ENCODE peak calls at places on chromosomes 7 and 10, in four cellular contexts. B is lung; L is effector memory CD4-positive, alpha-beta T cell; R is dorsolateral prefrontal cortex. U is an unnamed sample.

GRCh38 chr10:82856953-82857352 is 982.0 kb downstream of the NRG3 start:
- DNase-seq in B (no peak), L (no peak), R (no peak), U (no peak)

GRCh38 chr7:154686305-154686704 is 316.6 kb downstream of the PAXIP1 start:
- DNase-seq in B (no peak), L (no peak), R (no peak), U (no peak)

GRCh38 chr7:10889266-10889898 is 84.3 kb upstream of the PHF14 start:
- DNase-seq in B (no peak), L (peak), R (no peak), U (no peak)

GRCh38 chr10:31599626-31600504 is 280.8 kb downstream of the ZEB1 start:
- DNase-seq in B (no peak), L (no peak), R (peak), U (no peak)

GRCh38 chr7:55557666-55558188 is 14.6 kb downstream of the VOPP1 start:
- DNase-seq in B (no peak), L (no peak), R (no peak), U (no peak)

GRCh38 chr10:95788830-95789229 is 32.9 kb downstream of the ENTPD1 start:
- DNase-seq in B (no peak), L (no peak), R (no peak), U (no peak)

GRCh38 chr7:35565927-35566326 is 129.0 kb downstream of the HERPUD2 start:
- DNase-seq in B (no peak), L (no peak), R (no peak), U (no peak)

GRCh38 chr10:100024741-100025140 is 15.0 kb upstream of the DNMBP start:
- DNase-seq in B (no peak), L (no peak), R (no peak), U (no peak)

GRCh38 chr10:98020784-98021183 is 9.6 kb downstream of the CRTAC1 start:
- DNase-seq in B (no peak), L (no peak), R (no peak), U (no peak)

GRCh38 chr10:11297136-11297535 is 279.5 kb downstream of the CELF2 start:
- DNase-seq in B (no peak), L (no peak), R (no peak), U (no peak)

GRCh38 chr7:19404912-19405329 is 259.7 kb upstream of the FERD3L start:
- DNase-seq in B (no peak), L (no peak), R (no peak), U (no peak)

GRCh38 chr7:120407015-120407414 is 134.0 kb downstream of the KCND2 start:
- DNase-seq in B (no peak), L (no peak), R (no peak), U (no peak)

GRCh38 chr7:106731207-106731606 is 70.2 kb upstream of the CCDC71L start:
- DNase-seq in B (no peak), L (no peak), R (no peak), U (no peak)

GRCh38 chr7:104550362-104550761 is 222.0 kb downstream of the LHFPL3 start:
- DNase-seq in B (no peak), L (no peak), R (no peak), U (no peak)

GRCh38 chr10:32713560-32713959 is 244.5 kb downstream of the ITGB1 start:
- DNase-seq in B (no peak), L (no peak), R (no peak), U (no peak)

GRCh38 chr10:87079106-87079836 is 15.4 kb downstream of the GLUD1 start:
- DNase-seq in B (no peak), L (no peak), R (no peak), U (no peak)

GRCh38 chr7:140476698-140477261 is 2.5 kb downstream of the MKRN1 start:
- DNase-seq in B (no peak), L (no peak), R (no peak), U (no peak)

GRCh38 chr7:140478361-140479061 is 794 bp downstream of the MKRN1 start:
- DNase-seq in B (peak), L (no peak), R (peak), U (peak)

GRCh38 chr7:140475747-140476333 is 3.5 kb downstream of the MKRN1 start:
- DNase-seq in B (no peak), L (peak), R (no peak), U (peak)

GRCh38 chr7:140479062-140479738 is at the start of gene MKRN1:
- DNase-seq in B (peak), L (peak), R (peak), U (peak)

GRCh38 chr7:140479739-140480084 is 407 bp upstream of the MKRN1 start:
- DNase-seq in B (no peak), L (no peak), R (no peak), U (no peak)
- H3K27ac ChIP-seq in B (peak), L (peak), R (peak), U (peak)

GRCh38 chr10:4766449-4766848 is 59.6 kb upstream of the AKR1E2 start:
- DNase-seq in B (no peak), L (no peak), R (no peak), U (no peak)

GRCh38 chr10:4763513-4763912 is 62.5 kb upstream of the AKR1E2 start:
- DNase-seq in B (no peak), L (no peak), R (no peak), U (no peak)

GRCh38 chr10:4763960-4764428 is 62.0 kb upstream of the AKR1E2 start:
- DNase-seq in B (no peak), L (no peak), R (no peak), U (no peak)

GRCh38 chr10:4765428-4765827 is 60.6 kb upstream of the AKR1E2 start:
- DNase-seq in B (no peak), L (no peak), R (no peak), U (no peak)

DNA sequence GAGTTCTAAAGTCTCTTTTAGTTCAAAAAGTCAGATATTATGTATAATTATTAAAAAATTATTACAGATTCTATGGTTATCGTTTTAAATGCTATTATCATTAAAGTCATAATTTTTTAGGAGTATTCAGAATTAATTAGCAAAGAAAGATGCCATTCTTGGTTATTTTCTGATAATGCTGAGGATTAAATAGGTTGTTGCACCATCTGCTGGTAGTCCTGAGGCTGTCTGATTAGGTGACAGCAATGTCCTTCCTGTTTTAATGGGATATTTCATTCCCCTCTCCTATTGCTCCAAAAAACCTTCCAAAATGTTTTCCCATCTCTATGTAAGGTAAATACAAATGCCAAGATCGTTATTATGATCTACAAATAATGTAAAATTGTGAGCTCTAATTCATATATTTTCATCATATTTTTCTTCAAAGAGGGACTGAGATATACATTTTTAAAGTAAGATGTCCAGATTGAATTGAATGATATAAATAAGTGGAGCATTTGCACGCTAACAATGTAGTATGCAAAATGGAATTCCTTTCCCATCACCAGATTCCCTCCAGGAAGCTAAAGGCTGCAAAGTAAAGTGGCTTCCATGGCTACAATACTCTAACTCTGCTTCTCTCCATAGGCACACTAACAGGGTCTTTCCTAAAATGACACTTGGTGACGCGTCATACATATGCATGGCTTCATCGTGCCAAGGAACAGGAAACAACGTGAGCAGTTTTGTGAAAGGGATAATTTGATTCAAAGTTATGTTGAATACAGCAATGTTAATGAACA is 58.8 kb upstream of the AKR1E2 start:
- DNase-seq in B (no peak), L (no peak), R (no peak), U (no peak)
- H3K27ac ChIP-seq in B (peak), L (no peak), R (no peak), U (no peak)

GRCh38 chr10:80196270-80196949 is 8.9 kb downstream of the ANXA11 start:
- DNase-seq in B (peak), L (peak), R (peak), U (peak)

GRCh38 chr10:80194373-80195045 is 10.8 kb downstream of the ANXA11 start:
- DNase-seq in B (no peak), L (no peak), R (no peak), U (no peak)

GRCh38 chr10:80196950-80197315 is 8.4 kb downstream of the ANXA11 start:
- DNase-seq in B (no peak), L (no peak), R (no peak), U (no peak)

GRCh38 chr10:80192553-80192952 is 12.8 kb downstream of the ANXA11 start:
- DNase-seq in B (no peak), L (no peak), R (no peak), U (no peak)

GRCh38 chr10:80195046-80195574 is 10.2 kb downstream of the ANXA11 start:
- DNase-seq in B (no peak), L (no peak), R (no peak), U (no peak)
- H3K27ac ChIP-seq in B (peak), L (no peak), R (no peak), U (no peak)

GRCh38 chr10:29840516-29841276 is 205.9 kb upstream of the SVIL start:
- DNase-seq in B (no peak), L (no peak), R (no peak), U (no peak)
- H3K27ac ChIP-seq in B (peak), L (no peak), R (no peak), U (no peak)

DNA sequence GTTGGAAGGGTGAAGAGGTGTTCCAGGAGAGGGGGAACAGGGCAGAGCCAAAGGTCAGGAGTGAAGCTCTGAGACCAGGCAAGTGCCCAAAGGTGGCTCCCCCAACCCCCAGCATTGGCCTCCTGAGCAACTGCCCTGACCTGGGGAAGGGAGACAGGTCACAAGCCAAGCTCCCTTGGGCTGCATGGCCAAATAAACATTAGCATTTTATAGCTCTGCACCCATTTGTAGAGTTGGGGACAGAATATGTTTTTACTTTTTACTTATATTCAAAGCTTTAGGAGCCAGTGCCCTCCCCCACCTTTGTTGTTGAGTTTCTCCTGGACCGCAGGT is 4.0 kb downstream of the UNC5B start:
- DNase-seq in B (no peak), L (no peak), R (no peak), U (no peak)
- H3K27ac ChIP-seq in B (no peak), L (no peak), R (peak), U (peak)

GRCh38 chr10:112363696-112364688 is 9.9 kb upstream of the ACSL5 start:
- DNase-seq in B (no peak), L (no peak), R (no peak), U (no peak)

GRCh38 chr10:112362833-112363232 is 11.1 kb upstream of the ACSL5 start:
- DNase-seq in B (no peak), L (no peak), R (no peak), U (no peak)

GRCh38 chr10:112366992-112367391 is 6.9 kb upstream of the ACSL5 start:
- DNase-seq in B (no peak), L (no peak), R (no peak), U (no peak)

GRCh38 chr10:112365451-112365850 is 8.5 kb upstream of the ACSL5 start:
- DNase-seq in B (no peak), L (no peak), R (no peak), U (no peak)

DNA sequence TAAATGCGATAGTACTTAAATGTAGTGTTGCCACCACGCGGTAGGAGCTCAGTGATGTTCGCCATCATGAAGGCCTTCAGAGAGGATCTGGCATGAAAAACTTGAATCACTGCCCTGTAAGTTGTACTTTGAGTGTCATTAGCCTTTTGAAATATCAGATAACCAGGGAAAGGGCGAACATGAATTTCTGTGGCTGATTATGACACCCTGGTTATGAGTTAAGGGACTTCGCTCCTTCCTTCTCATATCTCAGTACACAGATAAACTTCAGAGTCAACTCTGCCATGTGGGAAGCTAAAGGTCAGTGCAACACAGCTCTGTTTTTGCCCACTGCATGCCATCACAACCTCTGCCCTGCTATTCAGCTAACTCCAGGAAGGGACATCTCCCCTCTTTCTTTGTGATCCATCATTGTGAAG is 8.9 kb upstream of the ACSL5 start:
- DNase-seq in B (no peak), L (no peak), R (no peak), U (no peak)
- H3K27ac ChIP-seq in B (no peak), L (no peak), R (no peak), U (no peak)

GRCh38 chr10:74852406-74852805 is 26.0 kb downstream of the KAT6B start:
- DNase-seq in B (no peak), L (no peak), R (no peak), U (no peak)
- H3K27ac ChIP-seq in B (no peak), L (no peak), R (no peak), U (no peak)